ENCODE peak calls at places on chromosomes 1 and 21, in nine cellular contexts. M is cardiac muscle cell, V is tibial nerve, P is IMR-90, R is lower lobe of right lung, Y is tibial artery, O is uterus, I is mucosa of descending colon, X is H7. S is an unnamed sample.

GRCh38 chr1:180176965-180177364 is 22.3 kb downstream of the QSOX1 start:
- DNase-seq in M (no peak), V (no peak), P (no peak), R (peak; percentile 13), Y (no peak), O (no peak), I (no peak), X (no peak), S (no peak)

GRCh38 chr1:158017800-158018595 is 24.6 kb downstream of the KIRREL1 start:
- DNase-seq in M (peak; percentile 71), V (no peak), P (no peak), R (no peak), Y (no peak), O (no peak), I (no peak), X (no peak), S (no peak)

GRCh38 chr1:197924516-197925123 is 7.4 kb downstream of the LHX9 start:
- DNase-seq in M (peak; percentile 71), V (no peak), P (peak; percentile 61), R (no peak), Y (no peak), O (no peak), I (no peak), X (peak; percentile 73), S (no peak)

GRCh38 chr1:15088146-15089025 is 65.2 kb upstream of the TMEM51 start:
- DNase-seq in M (no peak), V (no peak), P (peak; percentile 24), R (no peak), Y (no peak), O (peak; percentile 66), I (no peak), X (no peak), S (no peak)

GRCh38 chr1:79982218-79982617 is 975.7 kb upstream of the ADGRL4 start:
- DNase-seq in M (peak; percentile 98), V (peak; percentile 34), P (peak; percentile 83), R (peak; percentile 59), Y (peak; percentile 67), O (peak; percentile 63), I (peak; percentile 17), X (no peak), S (peak; percentile 75)

GRCh38 chr21:42535602-42536171 is 22.0 kb downstream of the SLC37A1 start:
- DNase-seq in M (no peak), V (no peak), P (no peak), R (peak; percentile 38), Y (peak; percentile 63), O (no peak), I (peak; percentile 62), X (no peak), S (no peak)

GRCh38 chr1:196546272-196547245 is 61.7 kb downstream of the KCNT2 start:
- DNase-seq in M (peak; percentile 97), V (no peak), P (no peak), R (no peak), Y (no peak), O (no peak), I (no peak), X (no peak), S (no peak)

GRCh38 chr1:17075470-17076255 is 21.8 kb upstream of the SDHB start:
- DNase-seq in M (peak; percentile 11), V (no peak), P (no peak), R (no peak), Y (no peak), O (no peak), I (no peak), X (peak; percentile 92), S (no peak)

GRCh38 chr1:152018537-152018936 is 18.3 kb downstream of the S100A11 start:
- DNase-seq in M (peak; percentile 25), V (no peak), P (no peak), R (peak; percentile 52), Y (no peak), O (no peak), I (no peak), X (peak; percentile 32), S (no peak)

GRCh38 chr1:15152318-15153183 is 996 bp upstream of the TMEM51 start:
- DNase-seq in M (peak; percentile 91), V (peak; percentile 50), P (peak; percentile 91), R (peak; percentile 89), Y (peak; percentile 87), O (peak; percentile 87), I (peak; percentile 90), X (peak; percentile 89), S (peak; percentile 91)

DNA sequence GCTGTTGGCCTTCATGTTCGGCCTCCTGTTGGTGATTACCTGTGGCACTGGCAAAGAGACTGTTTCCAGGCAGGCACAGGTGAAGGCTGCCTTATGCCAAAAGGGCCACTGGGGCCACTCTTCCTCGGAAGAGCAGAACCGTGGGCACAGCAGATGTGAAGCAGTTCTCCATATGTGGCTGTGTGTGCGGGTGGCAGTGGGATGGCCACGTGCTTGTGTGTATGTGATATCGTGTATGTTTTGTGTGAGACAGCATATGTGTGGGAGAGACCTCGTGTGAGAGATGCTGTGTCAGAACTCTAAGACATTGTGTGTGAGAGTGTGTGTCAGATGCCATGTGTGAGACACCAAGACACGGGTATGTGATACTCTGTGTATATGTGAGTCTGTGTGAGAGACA is 53.4 kb upstream of the KDM4A start:
- DNase-seq in M (no peak), V (no peak), P (no peak), R (no peak), Y (no peak), O (no peak), I (no peak), X (no peak), S (no peak)
- H3K36me3 ChIP-seq in M (peaks cover 2% of the 10 kb centered on the region), V (peaks cover 85% of the 10 kb centered on the region), P (peaks cover 39% of the 10 kb centered on the region), R (peaks cover 45% of the 10 kb centered on the region), Y (peaks cover 86% of the 10 kb centered on the region), O (no peaks in the 10 kb centered on the region), I (peaks cover 2% of the 10 kb centered on the region), X (peaks cover 29% of the 10 kb centered on the region), S (peaks cover 15% of the 10 kb centered on the region)

GRCh38 chr1:19222573-19222972 is 12.5 kb upstream of the UBR4 start:
- DNase-seq in M (no peak), V (no peak), P (no peak), R (no peak), Y (peak; percentile 43), O (no peak), I (no peak), X (no peak), S (no peak)

GRCh38 chr1:19220080-19220846 is 10.2 kb upstream of the UBR4 start:
- DNase-seq in M (no peak), V (no peak), P (no peak), R (no peak), Y (peak; percentile 24), O (no peak), I (no peak), X (peak; percentile 21), S (no peak)

GRCh38 chr1:19220991-19221390 is 10.9 kb upstream of the UBR4 start:
- DNase-seq in M (peak; percentile 86), V (no peak), P (peak; percentile 66), R (no peak), Y (no peak), O (peak; percentile 25), I (no peak), X (no peak), S (no peak)

GRCh38 chr1:19219451-19219850 is 9.4 kb upstream of the UBR4 start:
- DNase-seq in M (no peak), V (no peak), P (no peak), R (no peak), Y (peak; percentile 19), O (no peak), I (no peak), X (no peak), S (no peak)

DNA sequence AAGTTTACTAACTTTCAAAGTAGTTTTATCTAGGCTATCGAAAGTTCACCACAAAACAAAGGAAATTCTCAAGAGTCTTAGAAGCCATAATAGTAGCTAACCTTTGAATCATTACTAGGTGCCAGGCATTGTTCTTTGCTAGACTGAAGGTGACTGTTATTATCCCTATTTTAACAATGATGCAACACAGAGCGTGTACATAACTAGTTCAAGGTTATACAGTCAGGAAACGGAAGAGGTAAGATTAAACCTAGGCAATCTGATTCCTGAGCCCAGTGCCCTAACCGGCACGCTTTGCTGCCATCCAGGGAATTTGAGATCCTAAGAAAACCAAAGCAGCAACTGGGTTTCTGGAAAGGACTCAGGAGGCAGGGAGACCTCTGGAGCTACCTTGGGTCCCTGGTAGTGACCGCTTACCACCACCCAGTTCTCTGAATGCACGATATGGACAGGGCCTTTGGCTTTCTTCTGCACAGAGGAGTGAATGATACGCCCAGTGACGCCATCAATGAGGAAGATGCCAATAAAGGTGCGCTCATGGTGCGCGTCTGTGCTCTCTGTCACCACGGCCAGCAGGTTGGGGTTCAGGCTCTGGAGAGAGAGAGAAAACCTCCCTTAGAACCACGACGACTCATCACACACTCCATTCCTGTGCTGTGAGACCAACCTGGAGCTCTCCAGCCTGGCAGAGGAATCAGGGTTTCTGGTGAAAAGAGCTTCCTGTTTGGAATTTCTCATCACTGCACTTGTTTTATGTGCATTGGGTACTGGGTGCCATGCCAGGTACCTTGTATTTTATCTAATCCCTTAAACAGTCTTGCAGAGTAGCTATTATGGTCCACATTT is 13.1 kb upstream of the UBR4 start:
- DNase-seq in M (no peak), V (no peak), P (peak; percentile 71), R (no peak), Y (peak; percentile 28), O (no peak), I (no peak), X (no peak), S (no peak)
- H3K36me3 ChIP-seq in M (peaks cover 55% of the 10 kb centered on the region), V (peaks cover 100% of the 10 kb centered on the region), P (peaks cover 61% of the 10 kb centered on the region), R (peaks cover 100% of the 10 kb centered on the region), Y (peaks cover 100% of the 10 kb centered on the region), O (no peaks in the 10 kb centered on the region), I (no peaks in the 10 kb centered on the region), X (peaks cover 41% of the 10 kb centered on the region), S (no peaks in the 10 kb centered on the region)

GRCh38 chr1:210850556-210850955 is 283.4 kb downstream of the KCNH1 start:
- DNase-seq in M (no peak), V (no peak), P (no peak), R (no peak), Y (no peak), O (no peak), I (no peak), X (no peak), S (no peak)

GRCh38 chr1:210857724-210858123 is 276.2 kb downstream of the KCNH1 start:
- DNase-seq in M (no peak), V (no peak), P (no peak), R (no peak), Y (no peak), O (no peak), I (no peak), X (no peak), S (no peak)

GRCh38 chr1:210855440-210855839 is 278.5 kb downstream of the KCNH1 start:
- DNase-seq in M (no peak), V (no peak), P (no peak), R (no peak), Y (no peak), O (no peak), I (no peak), X (peak; percentile 6), S (no peak)

GRCh38 chr1:210848474-210848873 is 285.5 kb downstream of the KCNH1 start:
- DNase-seq in M (no peak), V (no peak), P (no peak), R (no peak), Y (no peak), O (no peak), I (no peak), X (no peak), S (no peak)

GRCh38 chr1:210853276-210853675 is 280.7 kb downstream of the KCNH1 start:
- DNase-seq in M (no peak), V (no peak), P (no peak), R (no peak), Y (no peak), O (no peak), I (no peak), X (no peak), S (no peak)
- H3K36me3 ChIP-seq in M (no peaks in the 10 kb centered on the region), V (no peaks in the 10 kb centered on the region), P (no peaks in the 10 kb centered on the region), R (no peaks in the 10 kb centered on the region), Y (no peaks in the 10 kb centered on the region), O (no peaks in the 10 kb centered on the region), I (no peaks in the 10 kb centered on the region), X (no peaks in the 10 kb centered on the region), S (no peaks in the 10 kb centered on the region)

GRCh38 chr1:28280501-28280900 is 21.2 kb downstream of the SESN2 start:
- DNase-seq in M (no peak), V (no peak), P (no peak), R (peak; percentile 56), Y (no peak), O (no peak), I (no peak), X (no peak), S (no peak)
- H3K36me3 ChIP-seq in M (peaks cover 25% of the 10 kb centered on the region), V (peaks cover 74% of the 10 kb centered on the region), P (peaks cover 65% of the 10 kb centered on the region), R (peaks cover 68% of the 10 kb centered on the region), Y (peaks cover 75% of the 10 kb centered on the region), O (no peaks in the 10 kb centered on the region), I (no peaks in the 10 kb centered on the region), X (peaks cover 40% of the 10 kb centered on the region), S (no peaks in the 10 kb centered on the region)

S was measured in left lung.